ENCODE peak calls at places on chromosomes 3 and 15, in four cellular contexts. Z is SK-N-SH, X is K562, I is GM12878. L is an unnamed sample.
A peak's percentile ranks its signal among the peaks of the same experiment; 100 is the strongest.

GRCh38 chr3:16377847-16378302 is 112.9 kb downstream of the OXNAD1 start:
- DNase-seq in Z (no peak), X (no peak), I (no peak), L (no peak)

GRCh38 chr3:60610441-60611112 is 640.7 kb downstream of the FHIT start:
- DNase-seq in I (no peak), X (no peak), Z (no peak), L (no peak)

GRCh38 chr15:69897471-69898237 is 200.1 kb downstream of the TLE3 start:
- DNase-seq in I (no peak), X (no peak), Z (peak; percentile 51), L (no peak)

GRCh38 chr3:105526349-105527111 is 159.8 kb downstream of the ALCAM start:
- DNase-seq in I (no peak), Z (no peak), X (no peak), L (no peak)

GRCh38 chr3:77303943-77304778 is 264.3 kb downstream of the ROBO2 start:
- DNase-seq in X (no peak), I (no peak), Z (no peak), L (no peak)

GRCh38 chr3:19147905-19148767 is at the start of gene KCNH8:
- DNase-seq in I (no peak), X (peak; percentile 19), Z (peak; percentile 81), L (no peak)

GRCh38 chr3:63442918-63443317 is 164.8 kb downstream of the SYNPR start:
- DNase-seq in X (no peak), I (no peak), Z (no peak), L (no peak)

GRCh38 chr3:8255771-8256170 is 245.9 kb upstream of the LMCD1 start:
- DNase-seq in Z (no peak), I (no peak), X (no peak), L (no peak)

GRCh38 chr3:22886394-22886793 is 316.7 kb upstream of the UBE2E2 start:
- DNase-seq in X (no peak), Z (no peak), I (no peak), L (no peak)

GRCh38 chr3:123953735-123954134 is 7.3 kb downstream of the CCDC14 start:
- DNase-seq in I (no peak), Z (no peak), X (no peak), L (no peak)

GRCh38 chr3:14511971-14512943 is 27.9 kb downstream of the GRIP2 start:
- DNase-seq in X (no peak), Z (no peak), I (no peak), L (no peak)

GRCh38 chr15:51846463-51847230 is 17.2 kb downstream of the TMOD3 start:
- DNase-seq in I (no peak), X (no peak), Z (no peak), L (no peak)

GRCh38 chr3:177385186-177385585 is 187.9 kb upstream of the TBL1XR1 start:
- DNase-seq in I (no peak), Z (no peak), X (no peak), L (no peak)

GRCh38 chr3:142056656-142057330 is 92.6 kb downstream of the TFDP2 start:
- DNase-seq in X (peak; percentile 32), I (no peak), Z (no peak), L (no peak)

GRCh38 chr15:98647774-98648653 is at the start of gene IGF1R:
- DNase-seq in Z (peak; percentile 94), X (peak; percentile 89), I (no peak), L (peak; percentile 80)

GRCh38 chr15:98648654-98649537 is 557 bp downstream of the IGF1R start:
- DNase-seq in Z (peak; percentile 70), X (peak; percentile 57), I (no peak), L (no peak)

GRCh38 chr15:98650871-98651481 is 2.6 kb downstream of the IGF1R start:
- DNase-seq in I (no peak), X (no peak), Z (no peak), L (no peak)

GRCh38 chr15:98649996-98650870 is 1.9 kb downstream of the IGF1R start:
- DNase-seq in X (no peak), Z (peak; percentile 56), I (no peak), L (peak; percentile 48)

GRCh38 chr15:98649621-98649995 is 1.3 kb downstream of the IGF1R start:
- DNase-seq in X (peak; percentile 14), I (no peak), Z (peak; percentile 57), L (no peak)
- TF ChIP-seq NFIC in X (no peak), I (no peak), Z (no peak), L (no peak)

DNA sequence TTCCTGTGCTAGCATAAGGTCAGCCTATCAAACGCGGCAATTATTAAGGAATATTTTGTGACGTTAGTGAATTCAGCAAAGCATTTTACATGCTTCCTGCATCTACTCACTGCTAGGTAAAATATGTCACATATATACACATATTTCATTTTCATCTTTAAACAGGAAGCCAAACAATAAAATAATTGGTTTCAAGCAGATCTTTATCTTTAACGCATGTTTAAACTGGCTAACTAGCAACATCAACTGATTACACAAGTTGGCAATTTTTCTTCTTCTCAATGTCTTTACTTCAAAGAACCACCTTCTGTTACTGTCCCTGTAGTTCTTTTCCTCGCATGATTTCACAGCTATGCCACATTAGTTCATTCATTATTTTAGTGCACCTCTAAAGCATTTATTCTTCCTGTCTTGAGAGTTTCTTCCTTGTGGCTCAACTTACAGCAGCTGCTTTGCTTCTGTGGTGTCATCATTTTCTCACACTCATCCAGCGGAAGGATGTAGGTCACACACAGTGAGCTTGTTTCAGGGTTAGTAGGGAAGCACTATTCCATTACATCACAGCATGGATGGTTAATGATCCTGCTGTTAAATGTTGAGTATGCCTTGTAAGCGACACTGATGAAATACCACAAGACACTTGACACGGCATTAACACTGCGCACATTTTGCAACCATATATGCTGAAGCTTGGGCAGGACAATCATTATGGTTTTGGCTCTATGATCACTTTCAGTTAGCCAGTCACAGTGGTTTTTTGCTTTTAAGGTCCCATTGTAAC is 2.3 kb upstream of the BCHE start:
- DNase-seq in I (no peak), Z (no peak), X (no peak), L (no peak)
- TF ChIP-seq NFIC in I (no peak), Z (no peak), X (no peak), L (no peak)

DNA sequence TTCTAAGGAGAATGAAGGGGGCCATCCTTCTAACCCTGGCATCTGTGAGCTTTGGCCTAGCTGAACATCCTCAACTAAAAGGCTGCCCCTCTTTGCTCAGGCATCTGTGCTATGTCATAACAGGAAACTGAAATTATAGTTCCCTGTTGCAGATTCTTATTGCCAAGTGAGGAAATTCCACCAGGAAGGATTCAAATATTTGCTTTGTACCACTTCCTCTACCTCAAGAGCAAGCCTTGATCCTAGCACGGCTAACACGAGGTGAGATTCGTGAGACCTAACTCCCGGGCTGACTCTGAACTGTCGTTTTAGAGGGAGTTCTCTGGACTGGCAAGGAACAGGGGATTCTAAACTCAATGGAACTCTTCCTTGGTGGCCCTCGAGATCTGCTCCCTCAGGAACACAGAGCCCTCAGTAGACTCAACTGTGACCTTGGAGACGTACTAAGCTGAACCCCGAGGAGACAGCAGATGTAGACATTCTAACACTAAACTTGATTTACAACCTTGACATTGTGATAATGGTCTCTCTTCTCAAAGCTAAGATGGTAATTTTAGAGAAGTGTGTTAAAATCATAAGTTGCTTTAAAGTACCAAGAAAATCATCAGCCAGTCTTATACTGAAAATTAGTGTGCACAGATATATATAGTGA is 4.2 kb downstream of the SPG21 start:
- DNase-seq in X (no peak), Z (no peak), I (no peak), L (peak; percentile 64)
- TF ChIP-seq NFIC in X (no peak), Z (no peak), I (no peak), L (no peak)

DNA sequence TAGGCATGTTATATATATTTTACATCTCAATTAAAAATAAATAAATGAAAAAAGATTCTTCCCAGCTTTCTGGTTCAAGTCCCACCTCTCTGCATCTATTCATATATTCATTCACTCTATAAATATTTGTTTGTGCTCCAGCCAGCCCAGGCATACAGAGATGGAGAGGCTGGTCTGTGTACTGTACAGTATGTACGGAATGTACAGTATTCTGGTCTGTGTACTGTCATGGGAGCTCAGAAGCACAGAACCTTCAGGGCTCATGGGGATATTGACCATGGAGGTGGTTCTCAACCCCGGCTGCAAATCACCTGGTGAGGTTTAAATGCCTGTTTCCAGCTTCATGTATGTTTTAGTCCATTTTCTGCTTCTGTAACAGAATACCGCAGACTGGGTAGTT is 13.8 kb downstream of the CORO2B start:
- DNase-seq in Z (no peak), X (no peak), I (no peak), L (no peak)
- TF ChIP-seq NFIC in Z (no peak), X (no peak), I (no peak), L (no peak)

GRCh38 chr3:194040501-194041273 is 95.3 kb upstream of the HES1 start:
- DNase-seq in Z (no peak), X (no peak), I (no peak), L (no peak)

GRCh38 chr3:194045289-194045688 is 90.7 kb upstream of the HES1 start:
- DNase-seq in I (peak; percentile 41), X (no peak), Z (no peak), L (no peak)

GRCh38 chr3:194042947-194043346 is 93.0 kb upstream of the HES1 start:
- DNase-seq in Z (no peak), I (no peak), X (no peak), L (peak; percentile 16)

GRCh38 chr3:194045919-194046318 is 90.0 kb upstream of the HES1 start:
- DNase-seq in X (no peak), I (no peak), Z (no peak), L (no peak)

GRCh38 chr3:194043516-194043915 is 92.4 kb upstream of the HES1 start:
- DNase-seq in X (peak; percentile 32), I (no peak), Z (no peak), L (no peak)
- TF ChIP-seq NFIC in X (no peak), I (no peak), Z (no peak), L (no peak)

L was measured in HepG2.